ENCODE peak calls at places on chromosomes 5 and 9, in four cellular contexts. C is H1, W is mesendoderm, B is IMR-90. P is an unnamed sample.

GRCh38 chr9:130692365-130692764 is 1.2 kb upstream of the EXOSC2 start:
- DNase-seq in C (peak; percentile 94), W (peak; percentile 93), B (no peak), P (peak; percentile 94)

GRCh38 chr5:73346878-73347408 is 101.6 kb downstream of the FOXD1 start:
- DNase-seq in C (no peak), W (no peak), B (no peak), P (no peak)

GRCh38 chr5:96761618-96762017 is 46.1 kb downstream of the ERAP1 start:
- DNase-seq in C (no peak), W (no peak), B (peak; percentile 25), P (no peak)

GRCh38 chr9:23741304-23741800 is 84.7 kb downstream of the ELAVL2 start:
- DNase-seq in C (no peak), W (peak; percentile 78), B (no peak), P (no peak)

GRCh38 chr5:83015676-83016075 is 61.5 kb downstream of the TMEM167A start:
- DNase-seq in C (no peak), W (peak; percentile 85), B (no peak), P (no peak)

GRCh38 chr9:77546391-77546790 is 101.7 kb downstream of the GNA14 start:
- DNase-seq in C (no peak), W (peak; percentile 80), B (no peak), P (no peak)

GRCh38 chr5:58460727-58461286 is 921 bp upstream of the PLK2 start:
- DNase-seq in C (peak; percentile 96), W (peak; percentile 94), B (peak; percentile 80), P (peak; percentile 93)

GRCh38 chr5:101782352-101783087 is 513.6 kb downstream of the SLCO4C1 start:
- DNase-seq in C (no peak), W (no peak), B (no peak), P (no peak)

GRCh38 chr5:39256472-39256871 is 37.1 kb upstream of the FYB1 start:
- DNase-seq in C (no peak), W (no peak), B (peak; percentile 89), P (no peak)

GRCh38 chr5:153704110-153704509 is 213.6 kb downstream of the GRIA1 start:
- DNase-seq in C (no peak), W (no peak), B (no peak), P (no peak)

GRCh38 chr9:111483862-111484563 is at the start of gene ECPAS:
- DNase-seq in C (peak; percentile 80), W (peak; percentile 87), B (peak; percentile 78), P (peak; percentile 75)

GRCh38 chr9:123375725-123376132 is 19.7 kb downstream of the CRB2 start:
- DNase-seq in C (no peak), W (peak; percentile 78), B (no peak), P (no peak)

GRCh38 chr9:21744874-21745273 is 57.6 kb upstream of the MTAP start:
- DNase-seq in C (no peak), W (no peak), B (peak; percentile 7), P (no peak)

GRCh38 chr5:73722224-73722623 is 96.2 kb downstream of the ARHGEF28 start:
- DNase-seq in C (no peak), W (no peak), B (peak; percentile 60), P (no peak)

GRCh38 chr9:114836769-114837168 is 30.9 kb upstream of the TNFSF15 start:
- DNase-seq in C (no peak), W (no peak), B (no peak), P (no peak)

GRCh38 chr5:92907914-92908606 is 673.0 kb downstream of the NR2F1-AS1 start:
- DNase-seq in C (no peak), W (no peak), B (peak; percentile 75), P (no peak)

GRCh38 chr5:151107738-151108520 is 27.1 kb upstream of the TNIP1 start:
- DNase-seq in C (no peak), W (peak; percentile 51), B (peak; percentile 58), P (no peak)

GRCh38 chr5:172418847-172419810 is 35.2 kb downstream of the SH3PXD2B start:
- DNase-seq in C (no peak), W (no peak), B (no peak), P (no peak)

GRCh38 chr5:55338810-55339243 is 31.0 kb downstream of the MTREX start:
- DNase-seq in C (no peak), W (no peak), B (no peak), P (no peak)

GRCh38 chr9:76912631-76913275 is 6.8 kb upstream of the PRUNE2 start:
- DNase-seq in C (no peak), W (no peak), B (peak; percentile 7), P (no peak)

GRCh38 chr9:70525553-70525952 is 111.1 kb upstream of the KLF9 start:
- DNase-seq in C (no peak), W (no peak), B (peak; percentile 27), P (no peak)

GRCh38 chr9:86072393-86073016 is 26.9 kb downstream of the GOLM1 start:
- DNase-seq in C (no peak), W (no peak), B (peak; percentile 58), P (no peak)

GRCh38 chr5:78162253-78162862 is 132.1 kb downstream of the AP3B1 start:
- DNase-seq in C (no peak), W (peak; percentile 45), B (peak; percentile 44), P (no peak)

GRCh38 chr5:33557605-33558004 is 116.8 kb downstream of the TARS1 start:
- DNase-seq in C (no peak), W (no peak), B (no peak), P (no peak)

GRCh38 chr5:65446682-65447081 is 35.0 kb downstream of the ADAMTS6 start:
- DNase-seq in C (no peak), W (no peak), B (no peak), P (no peak)

GRCh38 chr5:74945561-74946165 is 79.5 kb upstream of the FAM169A start:
- DNase-seq in C (no peak), W (no peak), B (no peak), P (no peak)

GRCh38 chr5:110161162-110161561 is 471.4 kb downstream of the MAN2A1 start:
- DNase-seq in C (no peak), W (no peak), B (no peak), P (no peak)

GRCh38 chr9:124708633-124709032 is 62.5 kb downstream of the NR6A1 start:
- DNase-seq in C (no peak), W (peak; percentile 74), B (peak; percentile 85), P (no peak)

GRCh38 chr5:10387690-10388089 is 34.2 kb downstream of the MARCHF6 start:
- DNase-seq in C (no peak), W (no peak), B (peak; percentile 91), P (no peak)

GRCh38 chr9:123637940-123638634 is 282.1 kb downstream of the CRB2 start:
- DNase-seq in C (no peak), W (peak; percentile 44), B (peak; percentile 3), P (no peak)

GRCh38 chr5:65327582-65327981 is 154.1 kb downstream of the ADAMTS6 start:
- DNase-seq in C (no peak), W (no peak), B (peak; percentile 77), P (no peak)

GRCh38 chr5:42768106-42768504 is 11.5 kb downstream of the CCDC152 start:
- DNase-seq in C (no peak), W (no peak), B (no peak), P (no peak)

GRCh38 chr9:97300586-97300985 is 6.9 kb upstream of the CCDC180 start:
- DNase-seq in C (no peak), W (no peak), B (no peak), P (no peak)

GRCh38 chr5:43367453-43367852 is 44.7 kb downstream of the CCL28 start:
- DNase-seq in C (no peak), W (no peak), B (no peak), P (no peak)

GRCh38 chr9:120928720-120929389 is 2.3 kb upstream of the TRAF1 start:
- DNase-seq in C (peak; percentile 85), W (peak; percentile 52), B (no peak), P (peak; percentile 73)
- H3K56ac ChIP-seq in C (peak overlapping the region; percentile 20), W (peak overlapping the region; percentile 92), B (peak overlapping the region; percentile 44), P (no peak overlapping the region)

GRCh38 chr5:84322646-84323045 is 62.0 kb downstream of the EDIL3 start:
- DNase-seq in C (no peak), W (no peak), B (no peak), P (no peak)
- H3K56ac ChIP-seq in C (no peak overlapping the region), W (no peak overlapping the region), B (no peak overlapping the region), P (no peak overlapping the region)

DNA sequence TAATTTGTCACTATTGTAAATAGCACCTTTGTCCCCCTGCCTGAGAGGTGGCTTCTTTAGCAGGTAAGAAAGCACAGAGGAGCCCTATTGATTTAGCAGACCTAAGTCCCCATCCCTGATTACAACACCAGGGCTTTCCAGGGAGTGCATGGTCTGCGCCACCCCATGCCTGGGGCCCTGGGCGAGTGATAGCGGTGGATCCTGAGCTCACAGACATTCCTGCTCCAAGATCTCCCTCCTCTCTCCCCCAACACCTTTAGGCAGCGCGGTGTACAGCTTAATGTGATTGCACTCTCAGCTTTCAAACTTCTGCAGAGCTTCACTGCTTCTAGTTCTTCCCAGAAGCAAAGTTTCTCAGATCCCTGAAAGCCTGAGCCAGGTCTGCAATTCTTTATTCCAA is 67.3 kb upstream of the WWC1 start:
- DNase-seq in C (no peak), W (no peak), B (no peak), P (no peak)
- H3K56ac ChIP-seq in C (no peak overlapping the region), W (no peak overlapping the region), B (no peak overlapping the region), P (no peak overlapping the region)

GRCh38 chr5:158921441-158922262 is 178.1 kb downstream of the EBF1 start:
- DNase-seq in C (no peak), W (no peak), B (no peak), P (no peak)
- H3K56ac ChIP-seq in C (no peak overlapping the region), W (no peak overlapping the region), B (no peak overlapping the region), P (no peak overlapping the region)

DNA sequence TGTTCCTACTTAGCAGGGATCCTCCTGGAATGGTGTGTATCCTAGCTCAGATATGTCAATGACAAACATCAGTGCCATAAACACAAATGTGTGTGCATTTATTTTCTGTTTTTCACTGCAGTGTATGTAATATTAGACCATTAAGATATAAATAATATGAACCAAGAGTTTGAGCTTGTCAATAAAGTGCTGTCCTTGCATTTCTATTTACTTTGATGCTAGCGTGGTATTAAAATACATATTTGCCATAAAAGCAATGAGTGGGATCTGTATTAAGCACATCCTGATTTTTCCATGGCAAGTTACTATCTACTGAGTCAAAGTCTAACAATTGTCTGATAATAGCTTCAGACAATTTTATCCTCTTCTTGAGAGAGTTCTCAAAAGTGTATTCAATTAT is 157.6 kb downstream of the DIRAS2 start:
- DNase-seq in C (no peak), W (no peak), B (no peak), P (no peak)
- H3K56ac ChIP-seq in C (no peak overlapping the region), W (no peak overlapping the region), B (no peak overlapping the region), P (no peak overlapping the region)

GRCh38 chr9:83245979-83246659 is 183.2 kb upstream of the RASEF start:
- DNase-seq in C (no peak), W (no peak), B (no peak), P (no peak)
- H3K56ac ChIP-seq in C (no peak overlapping the region), W (no peak overlapping the region), B (no peak overlapping the region), P (no peak overlapping the region)

GRCh38 chr5:131639148-131639547 is 4.1 kb upstream of the RAPGEF6 start:
- DNase-seq in C (no peak), W (no peak), B (no peak), P (no peak)
- H3K56ac ChIP-seq in C (no peak overlapping the region), W (no peak overlapping the region), B (no peak overlapping the region), P (no peak overlapping the region)

DNA sequence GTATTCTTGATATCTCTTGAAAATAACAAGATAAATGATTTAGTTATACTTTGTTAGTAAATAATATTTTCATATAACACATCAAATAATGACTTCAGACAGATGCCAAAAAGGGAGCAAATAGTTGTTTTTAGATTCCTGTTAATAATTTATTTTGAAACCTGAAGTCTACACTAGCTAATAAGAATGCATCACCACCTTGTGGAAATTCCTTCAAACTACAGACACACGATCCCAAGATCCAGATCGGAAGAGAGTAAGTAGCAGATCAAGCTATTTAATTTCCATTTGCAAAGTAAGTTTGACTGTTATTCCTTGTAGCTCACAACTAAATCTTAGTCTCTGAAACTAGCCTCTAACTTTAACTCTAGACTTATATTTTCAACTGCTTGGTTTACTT is 35.5 kb upstream of the ISL1 start:
- DNase-seq in C (no peak), W (peak; percentile 68), B (no peak), P (no peak)
- H3K56ac ChIP-seq in C (no peak overlapping the region), W (no peak overlapping the region), B (no peak overlapping the region), P (no peak overlapping the region)

P was measured in H9.